ENCODE peak calls at places on chromosomes 3 and 15, in six cellular contexts. One of them, this sample, is unnamed. For H3K4me1, the result is how much of the 10 kb centered on the place peaks cover.

GRCh38 chr3:127805026-127805753 is 17.1 kb downstream of the MGLL start:
- DNase-seq in neural progenitor cell: no peak
- DNase-seq in A549: no peak
- DNase-seq in PC-3: no peak
- DNase-seq in psoas muscle: no peak
- DNase-seq in stomach: no peak
- DNase-seq in this sample: no peak

GRCh38 chr3:191376742-191377141 is 46.4 kb upstream of the UTS2B start:
- DNase-seq in neural progenitor cell: no peak
- DNase-seq in A549: no peak
- DNase-seq in PC-3: peak
- DNase-seq in psoas muscle: no peak
- DNase-seq in stomach: no peak
- DNase-seq in this sample: peak

GRCh38 chr3:158683216-158683975 is 10.9 kb upstream of the LXN start:
- DNase-seq in neural progenitor cell: no peak
- DNase-seq in A549: no peak
- DNase-seq in PC-3: peak
- DNase-seq in psoas muscle: no peak
- DNase-seq in stomach: no peak
- DNase-seq in this sample: peak

GRCh38 chr15:90022345-90022744 is 21.2 kb downstream of the ZNF710 start:
- DNase-seq in neural progenitor cell: no peak
- DNase-seq in A549: no peak
- DNase-seq in PC-3: no peak
- DNase-seq in psoas muscle: no peak
- DNase-seq in stomach: no peak
- DNase-seq in this sample: no peak

GRCh38 chr3:177195242-177195940 is 1.9 kb downstream of the TBL1XR1 start:
- DNase-seq in neural progenitor cell: peak
- DNase-seq in A549: peak
- DNase-seq in PC-3: peak
- DNase-seq in psoas muscle: no peak
- DNase-seq in stomach: no peak
- DNase-seq in this sample: peak

GRCh38 chr15:48751595-48751994 is 59.3 kb downstream of the CEP152 start:
- DNase-seq in neural progenitor cell: no peak
- DNase-seq in A549: no peak
- DNase-seq in PC-3: no peak
- DNase-seq in psoas muscle: no peak
- DNase-seq in stomach: no peak
- DNase-seq in this sample: no peak

GRCh38 chr3:179321585-179322322 is 1.1 kb upstream of the ZNF639 start:
- DNase-seq in neural progenitor cell: peak
- DNase-seq in A549: peak
- DNase-seq in PC-3: peak
- DNase-seq in psoas muscle: no peak
- DNase-seq in stomach: no peak
- DNase-seq in this sample: no peak

GRCh38 chr3:111496894-111497559 is 45.0 kb upstream of the CD96 start:
- DNase-seq in neural progenitor cell: no peak
- DNase-seq in A549: no peak
- DNase-seq in PC-3: no peak
- DNase-seq in psoas muscle: no peak
- DNase-seq in stomach: no peak
- DNase-seq in this sample: no peak

GRCh38 chr3:57555316-57555715 is 758 bp upstream of the PDE12 start:
- DNase-seq in neural progenitor cell: no peak
- DNase-seq in A549: peak
- DNase-seq in PC-3: no peak
- DNase-seq in psoas muscle: no peak
- DNase-seq in stomach: no peak
- DNase-seq in this sample: no peak

GRCh38 chr15:38267416-38268022 is 14.9 kb downstream of the SPRED1 start:
- DNase-seq in neural progenitor cell: no peak
- DNase-seq in A549: no peak
- DNase-seq in PC-3: peak
- DNase-seq in psoas muscle: no peak
- DNase-seq in stomach: no peak
- DNase-seq in this sample: no peak

GRCh38 chr3:186532641-186533072 is 11.5 kb downstream of the CRYGS start:
- DNase-seq in neural progenitor cell: peak
- DNase-seq in A549: no peak
- DNase-seq in PC-3: no peak
- DNase-seq in psoas muscle: no peak
- DNase-seq in stomach: no peak
- DNase-seq in this sample: no peak

GRCh38 chr3:186525369-186526255 is 18.6 kb downstream of the CRYGS start:
- DNase-seq in neural progenitor cell: no peak
- DNase-seq in A549: no peak
- DNase-seq in PC-3: no peak
- DNase-seq in psoas muscle: no peak
- DNase-seq in stomach: no peak
- DNase-seq in this sample: no peak

GRCh38 chr3:186530415-186530814 is 13.8 kb downstream of the CRYGS start:
- DNase-seq in neural progenitor cell: no peak
- DNase-seq in A549: no peak
- DNase-seq in PC-3: no peak
- DNase-seq in psoas muscle: no peak
- DNase-seq in stomach: no peak
- DNase-seq in this sample: no peak

GRCh38 chr3:186526256-186526606 is 17.9 kb downstream of the CRYGS start:
- DNase-seq in neural progenitor cell: no peak
- DNase-seq in A549: no peak
- DNase-seq in PC-3: no peak
- DNase-seq in psoas muscle: no peak
- DNase-seq in stomach: no peak
- DNase-seq in this sample: no peak

DNA sequence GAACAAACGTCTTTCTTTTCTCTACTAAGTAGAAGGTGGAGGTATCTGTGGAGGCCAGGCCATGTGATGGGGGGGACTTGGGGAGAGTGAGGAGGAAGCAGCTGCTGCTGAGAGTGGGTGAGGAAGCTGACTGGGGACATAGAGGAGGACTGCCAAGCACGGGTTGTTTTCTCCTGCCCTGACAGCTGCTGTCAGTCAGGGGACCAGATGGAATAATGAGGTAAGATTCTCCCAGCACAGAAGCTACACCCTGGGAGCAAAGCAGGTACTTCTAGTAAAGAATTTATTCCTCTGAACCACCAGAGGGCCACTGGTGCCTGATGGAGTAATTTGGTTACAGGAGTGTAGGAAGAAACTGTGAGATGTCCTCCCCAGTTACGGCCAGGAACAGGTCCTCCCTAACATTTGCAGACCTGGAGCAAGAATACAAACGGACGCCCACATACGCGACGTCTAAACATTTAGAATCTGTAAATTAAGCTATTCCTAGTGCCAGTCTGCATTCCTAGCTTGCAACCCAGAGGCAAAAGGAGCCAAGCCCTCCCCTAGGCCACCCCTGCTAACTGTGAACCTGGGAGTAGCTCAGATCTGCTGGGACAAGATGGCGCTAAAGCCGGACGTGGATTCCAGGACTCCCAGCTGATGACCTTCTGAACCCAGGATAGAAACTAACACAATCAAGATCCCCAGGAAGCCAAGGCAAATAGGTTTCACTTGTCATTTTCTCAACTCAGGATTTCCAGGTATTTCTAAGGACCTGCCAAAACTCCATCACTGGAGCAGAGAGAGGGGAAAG is 14.8 kb downstream of the CRYGS start:
- DNase-seq in neural progenitor cell: peak
- DNase-seq in A549: no peak
- DNase-seq in PC-3: peak
- DNase-seq in psoas muscle: no peak
- DNase-seq in stomach: no peak
- DNase-seq in this sample: no peak
- H3K4me1 ChIP-seq in neural progenitor cell: under half
- H3K4me1 ChIP-seq in A549: under half
- H3K4me1 ChIP-seq in PC-3: under half
- H3K4me1 ChIP-seq in psoas muscle: under half
- H3K4me1 ChIP-seq in stomach: under half
- H3K4me1 ChIP-seq in this sample: under half

GRCh38 chr3:152392474-152392873 is 123.7 kb downstream of the MBNL1 start:
- DNase-seq in neural progenitor cell: no peak
- DNase-seq in A549: no peak
- DNase-seq in PC-3: no peak
- DNase-seq in psoas muscle: no peak
- DNase-seq in stomach: no peak
- DNase-seq in this sample: no peak

GRCh38 chr3:152388631-152389030 is 119.9 kb downstream of the MBNL1 start:
- DNase-seq in neural progenitor cell: no peak
- DNase-seq in A549: no peak
- DNase-seq in PC-3: peak
- DNase-seq in psoas muscle: no peak
- DNase-seq in stomach: no peak
- DNase-seq in this sample: peak

GRCh38 chr3:152389316-152389934 is 120.7 kb downstream of the MBNL1 start:
- DNase-seq in neural progenitor cell: no peak
- DNase-seq in A549: no peak
- DNase-seq in PC-3: peak
- DNase-seq in psoas muscle: no peak
- DNase-seq in stomach: no peak
- DNase-seq in this sample: peak

GRCh38 chr3:152390647-152391046 is 121.9 kb downstream of the MBNL1 start:
- DNase-seq in neural progenitor cell: peak
- DNase-seq in A549: no peak
- DNase-seq in PC-3: no peak
- DNase-seq in psoas muscle: no peak
- DNase-seq in stomach: no peak
- DNase-seq in this sample: no peak

DNA sequence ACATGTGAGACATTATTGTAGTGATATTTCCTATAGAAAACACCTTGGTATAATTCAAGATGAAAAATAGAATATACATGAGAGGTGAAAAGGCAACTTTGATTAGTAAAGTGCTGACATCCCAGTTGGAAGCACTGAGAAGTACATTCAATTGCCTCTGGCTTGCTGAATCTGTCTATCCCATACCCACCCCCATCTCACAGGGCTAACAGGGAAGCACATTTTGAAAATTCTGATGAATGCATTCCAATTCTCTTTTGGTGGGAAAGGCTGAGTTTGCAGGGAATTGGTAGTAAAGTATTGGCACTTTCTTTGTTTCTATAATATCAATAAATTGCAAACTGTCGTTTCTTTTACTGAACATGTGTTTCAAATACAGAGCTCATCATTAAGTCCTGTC is 122.9 kb downstream of the MBNL1 start:
- DNase-seq in neural progenitor cell: no peak
- DNase-seq in A549: no peak
- DNase-seq in PC-3: no peak
- DNase-seq in psoas muscle: no peak
- DNase-seq in stomach: no peak
- DNase-seq in this sample: no peak
- H3K27ac ChIP-seq in neural progenitor cell: no peak
- H3K27ac ChIP-seq in A549: peak
- H3K27ac ChIP-seq in PC-3: no peak
- H3K27ac ChIP-seq in psoas muscle: peak
- H3K27ac ChIP-seq in stomach: no peak
- H3K27ac ChIP-seq in this sample: no peak

DNA sequence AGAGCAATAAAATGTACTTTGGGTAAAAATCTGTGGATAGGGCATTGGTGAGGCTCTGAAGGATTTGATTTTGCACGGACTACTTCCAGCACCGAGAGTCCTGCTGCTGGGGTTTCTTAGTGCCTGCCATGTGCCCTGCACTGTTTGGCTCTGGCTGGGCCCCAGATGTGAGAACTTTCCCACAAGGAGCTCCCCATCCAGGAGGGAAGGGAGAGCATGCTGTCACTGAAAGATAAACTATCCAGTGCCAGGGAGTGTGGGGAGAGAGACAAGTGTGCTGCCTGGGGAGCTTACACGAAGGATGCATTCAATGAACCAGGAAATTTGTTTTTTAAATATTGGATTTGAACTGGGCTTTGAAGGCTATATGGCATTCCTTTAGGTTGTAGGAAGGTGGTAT is 30.2 kb downstream of the LPP start:
- DNase-seq in neural progenitor cell: no peak
- DNase-seq in A549: no peak
- DNase-seq in PC-3: no peak
- DNase-seq in psoas muscle: no peak
- DNase-seq in stomach: no peak
- DNase-seq in this sample: no peak
- H3K4me1 ChIP-seq in neural progenitor cell: under half
- H3K4me1 ChIP-seq in A549: under half
- H3K4me1 ChIP-seq in PC-3: under half
- H3K4me1 ChIP-seq in psoas muscle: half or more
- H3K4me1 ChIP-seq in stomach: half or more
- H3K4me1 ChIP-seq in this sample: under half

GRCh38 chr15:78638658-78639314 is 2.2 kb downstream of the CHRNB4 start:
- DNase-seq in neural progenitor cell: peak
- DNase-seq in A549: peak
- DNase-seq in PC-3: peak
- DNase-seq in psoas muscle: peak
- DNase-seq in stomach: peak
- DNase-seq in this sample: no peak
- H3K27ac ChIP-seq in neural progenitor cell: no peak
- H3K27ac ChIP-seq in A549: no peak
- H3K27ac ChIP-seq in PC-3: no peak
- H3K27ac ChIP-seq in psoas muscle: no peak
- H3K27ac ChIP-seq in stomach: no peak
- H3K27ac ChIP-seq in this sample: no peak

GRCh38 chr15:69861331-69862171 is 236.2 kb downstream of the TLE3 start:
- DNase-seq in neural progenitor cell: peak
- DNase-seq in A549: no peak
- DNase-seq in PC-3: no peak
- DNase-seq in psoas muscle: no peak
- DNase-seq in stomach: no peak
- DNase-seq in this sample: no peak
- H3K4me1 ChIP-seq in neural progenitor cell: under half
- H3K4me1 ChIP-seq in A549: under half
- H3K4me1 ChIP-seq in PC-3: under half
- H3K4me1 ChIP-seq in psoas muscle: under half
- H3K4me1 ChIP-seq in stomach: under half
- H3K4me1 ChIP-seq in this sample: under half

DNA sequence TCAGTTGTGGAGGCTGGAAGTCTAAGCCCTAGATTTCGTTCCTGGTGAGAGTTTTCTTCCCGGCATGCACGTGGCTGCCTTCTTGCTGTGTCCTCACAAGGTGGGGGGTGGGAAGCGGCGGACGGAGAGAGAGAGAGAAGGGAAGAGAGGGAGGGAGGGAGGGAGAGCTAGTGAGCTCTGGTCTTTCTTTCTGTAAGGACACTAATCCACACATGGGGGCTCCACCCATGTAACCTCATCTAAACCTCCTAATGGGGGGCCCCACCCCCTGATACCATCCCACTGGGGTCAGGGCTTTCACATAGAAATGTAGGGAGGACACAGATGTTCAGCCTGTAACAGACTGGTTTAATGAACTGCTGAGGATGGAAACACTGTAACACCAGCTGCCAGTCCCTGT is 7.3 kb downstream of the FBLN2 start:
- DNase-seq in neural progenitor cell: peak
- DNase-seq in A549: no peak
- DNase-seq in PC-3: no peak
- DNase-seq in psoas muscle: no peak
- DNase-seq in stomach: no peak
- DNase-seq in this sample: no peak
- H3K27ac ChIP-seq in neural progenitor cell: no peak
- H3K27ac ChIP-seq in A549: no peak
- H3K27ac ChIP-seq in PC-3: no peak
- H3K27ac ChIP-seq in psoas muscle: no peak
- H3K27ac ChIP-seq in stomach: no peak
- H3K27ac ChIP-seq in this sample: no peak